ENCODE peak calls at places on chromosomes 2 and 18, in ten cellular contexts. Q, F, W, A, H, X, T, C, R and D are unnamed samples.

GRCh38 chr2:238784671-238785527 is 63.0 kb upstream of the TWIST2 start:
- DNase-seq in Q (peak; percentile 52), F (peak; percentile 36), W (no peak), A (peak; percentile 60), H (peak; percentile 72), X (peak; percentile 4), T (peak; percentile 67), C (no peak), R (peak; percentile 89), D (peak; percentile 24)

GRCh38 chr2:212480447-212480846 is 58.2 kb downstream of the ERBB4 start:
- DNase-seq in Q (no peak), F (no peak), W (no peak), A (peak; percentile 1), H (no peak), X (no peak), T (no peak), C (no peak), R (no peak), D (no peak)

GRCh38 chr2:171235262-171235881 is 74.7 kb upstream of the TLK1 start:
- DNase-seq in Q (no peak), F (no peak), W (no peak), A (no peak), H (no peak), X (no peak), T (no peak), C (no peak), R (no peak), D (no peak)

GRCh38 chr18:59180150-59180845 is 39.7 kb upstream of the GRP start:
- DNase-seq in Q (no peak), F (no peak), W (no peak), A (no peak), H (no peak), X (peak; percentile 60), T (no peak), C (no peak), R (peak; percentile 77), D (no peak)

GRCh38 chr2:156211318-156211717 is 121.2 kb downstream of the NR4A2 start:
- DNase-seq in Q (no peak), F (no peak), W (no peak), A (no peak), H (no peak), X (no peak), T (no peak), C (no peak), R (no peak), D (no peak)

GRCh38 chr2:241858206-241859016 is at the start of gene PDCD1:
- DNase-seq in Q (peak; percentile 92), F (peak; percentile 90), W (no peak), A (no peak), H (no peak), X (no peak), T (no peak), C (peak; percentile 83), R (no peak), D (peak; percentile 72)

GRCh38 chr2:16326736-16327300 is 338.8 kb downstream of the CYRIA start:
- DNase-seq in Q (no peak), F (no peak), W (no peak), A (no peak), H (no peak), X (no peak), T (no peak), C (no peak), R (no peak), D (no peak)

GRCh38 chr2:120820885-120821279 is 85.2 kb downstream of the GLI2 start:
- DNase-seq in Q (no peak), F (no peak), W (no peak), A (no peak), H (no peak), X (no peak), T (no peak), C (peak; percentile 56), R (peak; percentile 84), D (no peak)

GRCh38 chr18:21663615-21664014 is 41.0 kb downstream of the ABHD3 start:
- DNase-seq in Q (no peak), F (no peak), W (no peak), A (no peak), H (no peak), X (no peak), T (no peak), C (no peak), R (no peak), D (no peak)

GRCh38 chr18:13800505-13801259 is 23.3 kb upstream of the MC5R start:
- DNase-seq in Q (peak; percentile 37), F (peak; percentile 36), W (no peak), A (peak; percentile 62), H (peak; percentile 36), X (peak; percentile 12), T (peak; percentile 54), C (no peak), R (peak; percentile 71), D (peak; percentile 25)

GRCh38 chr2:128494640-128495321 is 176.1 kb upstream of the HS6ST1 start:
- DNase-seq in Q (no peak), F (no peak), W (no peak), A (no peak), H (no peak), X (no peak), T (no peak), C (no peak), R (no peak), D (no peak)

GRCh38 chr2:10773841-10774341 is 38.7 kb downstream of the PDIA6 start:
- DNase-seq in Q (no peak), F (no peak), W (no peak), A (no peak), H (no peak), X (no peak), T (no peak), C (no peak), R (no peak), D (no peak)

GRCh38 chr2:204180671-204181070 is 244.1 kb downstream of the ICOS start:
- DNase-seq in Q (no peak), F (no peak), W (no peak), A (no peak), H (no peak), X (no peak), T (no peak), C (no peak), R (no peak), D (no peak)

GRCh38 chr2:20304411-20304810 is 46.2 kb downstream of the PUM2 start:
- DNase-seq in Q (no peak), F (no peak), W (no peak), A (no peak), H (no peak), X (no peak), T (no peak), C (no peak), R (peak; percentile 13), D (no peak)

GRCh38 chr2:44777542-44777941 is 164.0 kb upstream of the SIX3 start:
- DNase-seq in Q (no peak), F (no peak), W (no peak), A (no peak), H (no peak), X (no peak), T (peak; percentile 21), C (no peak), R (no peak), D (no peak)

GRCh38 chr2:36352711-36353110 is 2.9 kb upstream of the CRIM1 start:
- DNase-seq in Q (no peak), F (no peak), W (no peak), A (no peak), H (no peak), X (no peak), T (no peak), C (no peak), R (peak; percentile 62), D (no peak)

GRCh38 chr18:37482433-37482832 is 83.2 kb downstream of the CELF4 start:
- DNase-seq in Q (no peak), F (no peak), W (no peak), A (no peak), H (no peak), X (no peak), T (no peak), C (no peak), R (no peak), D (no peak)

GRCh38 chr2:15939854-15940660 is at the start of gene MYCN:
- DNase-seq in Q (peak; percentile 15), F (peak; percentile 18), W (peak; percentile 24), A (peak; percentile 68), H (peak; percentile 85), X (no peak), T (peak; percentile 77), C (peak; percentile 65), R (no peak), D (no peak)

GRCh38 chr2:240472078-240472790 is 36.8 kb downstream of the GPC1 start:
- DNase-seq in Q (no peak), F (no peak), W (no peak), A (no peak), H (no peak), X (no peak), T (no peak), C (no peak), R (no peak), D (no peak)

GRCh38 chr2:205133544-205133943 is 548.8 kb upstream of the NRP2 start:
- DNase-seq in Q (no peak), F (no peak), W (no peak), A (no peak), H (no peak), X (no peak), T (no peak), C (no peak), R (no peak), D (no peak)

GRCh38 chr18:22250591-22250996 is 81.2 kb downstream of the GATA6 start:
- DNase-seq in Q (no peak), F (no peak), W (no peak), A (no peak), H (no peak), X (no peak), T (no peak), C (peak; percentile 34), R (peak; percentile 34), D (no peak)

GRCh38 chr18:2570772-2571199 is 519 bp downstream of the METTL4 start:
- DNase-seq in Q (peak; percentile 35), F (peak; percentile 42), W (no peak), A (peak; percentile 70), H (peak; percentile 58), X (peak; percentile 39), T (peak; percentile 72), C (peak; percentile 87), R (peak; percentile 83), D (peak; percentile 71)

GRCh38 chr2:131125195-131125757 is 20.1 kb downstream of the PLEKHB2 start:
- DNase-seq in Q (no peak), F (no peak), W (no peak), A (no peak), H (no peak), X (no peak), T (no peak), C (no peak), R (no peak), D (no peak)

GRCh38 chr18:77130229-77131099 is 2.1 kb downstream of the MBP start:
- DNase-seq in Q (no peak), F (no peak), W (no peak), A (no peak), H (no peak), X (no peak), T (no peak), C (no peak), R (no peak), D (peak; percentile 24)

GRCh38 chr18:49844903-49845302 is 31.6 kb upstream of the ACAA2 start:
- DNase-seq in Q (no peak), F (no peak), W (no peak), A (no peak), H (no peak), X (no peak), T (no peak), C (no peak), R (no peak), D (no peak)

GRCh38 chr2:70301344-70302194 is at the start of gene FAM136A:
- DNase-seq in Q (peak; percentile 84), F (peak; percentile 84), W (peak; percentile 35), A (peak; percentile 77), H (peak; percentile 96), X (peak; percentile 24), T (peak; percentile 75), C (peak; percentile 96), R (peak; percentile 97), D (peak; percentile 83)

GRCh38 chr18:63119647-63120046 is 199.9 kb downstream of the BCL2 start:
- DNase-seq in Q (no peak), F (no peak), W (no peak), A (peak; percentile 51), H (no peak), X (no peak), T (peak; percentile 55), C (no peak), R (peak; percentile 50), D (no peak)

GRCh38 chr2:55139305-55139704 is 89.1 kb upstream of the RTN4 start:
- DNase-seq in Q (no peak), F (no peak), W (no peak), A (no peak), H (no peak), X (no peak), T (no peak), C (no peak), R (no peak), D (no peak)